ENCODE peak calls at places on chromosomes 3 and 15, in five cellular contexts. C, J, Y, U and N are unnamed samples.

GRCh38 chr3:63791974-63792373 is 27.1 kb upstream of the C3orf49 start:
- DNase-seq in C (no peak), J (no peak), Y (no peak), U (no peak), N (no peak)

GRCh38 chr3:31422237-31422636 is 110.5 kb upstream of the STT3B start:
- DNase-seq in C (no peak), J (no peak), Y (no peak), U (no peak), N (no peak)

GRCh38 chr15:68511073-68511991 is 67.5 kb upstream of the CORO2B start:
- DNase-seq in C (no peak), J (no peak), Y (no peak), U (no peak), N (no peak)

GRCh38 chr3:158420654-158421396 is 150.2 kb upstream of the MLF1 start:
- DNase-seq in C (peak; percentile 71), J (no peak), Y (no peak), U (no peak), N (no peak)

GRCh38 chr15:62895905-62896316 is 146.6 kb upstream of the TPM1 start:
- DNase-seq in C (no peak), J (no peak), Y (peak; percentile 62), U (no peak), N (no peak)

GRCh38 chr15:75153084-75153483 is 48.6 kb upstream of the C15orf39 start:
- DNase-seq in C (no peak), J (no peak), Y (peak; percentile 82), U (peak; percentile 77), N (peak; percentile 73)

GRCh38 chr3:73068419-73068818 is 7.0 kb downstream of the EBLN2 start:
- DNase-seq in C (no peak), J (no peak), Y (no peak), U (no peak), N (no peak)

GRCh38 chr3:12356996-12357395 is 68.1 kb downstream of the PPARG start:
- DNase-seq in C (no peak), J (no peak), Y (no peak), U (no peak), N (no peak)

GRCh38 chr3:4744405-4745239 is 234.6 kb upstream of the BHLHE40 start:
- DNase-seq in C (no peak), J (no peak), Y (peak; percentile 89), U (no peak), N (no peak)

GRCh38 chr3:71129611-71130515 is 453.7 kb downstream of the FOXP1 start:
- DNase-seq in C (no peak), J (no peak), Y (no peak), U (no peak), N (no peak)

GRCh38 chr15:80138962-80139361 is 13.8 kb upstream of the FAH start:
- DNase-seq in C (no peak), J (no peak), Y (no peak), U (no peak), N (no peak)

GRCh38 chr3:10548997-10549396 is 43.6 kb upstream of the ATP2B2 start:
- DNase-seq in C (no peak), J (peak; percentile 19), Y (no peak), U (no peak), N (peak; percentile 16)

GRCh38 chr3:126577256-126577655 is 18.5 kb upstream of the C3orf22 start:
- DNase-seq in C (no peak), J (no peak), Y (no peak), U (no peak), N (no peak)

GRCh38 chr15:25863067-25863967 is at the start of gene ATP10A:
- DNase-seq in C (no peak), J (peak; percentile 73), Y (no peak), U (no peak), N (no peak)

GRCh38 chr3:160279657-160280056 is 54.4 kb downstream of the C3orf80 start:
- DNase-seq in C (no peak), J (no peak), Y (peak; percentile 22), U (no peak), N (no peak)

GRCh38 chr3:182793663-182794454 is 555 bp downstream of the ATP11B start:
- DNase-seq in C (no peak), J (peak; percentile 77), Y (peak; percentile 3), U (peak; percentile 81), N (no peak)

GRCh38 chr3:38136272-38136806 is 588 bp downstream of the ACAA1 start:
- DNase-seq in C (no peak), J (no peak), Y (no peak), U (peak; percentile 57), N (no peak)

GRCh38 chr3:13896473-13897154 is 16.7 kb upstream of the WNT7A start:
- DNase-seq in C (peak; percentile 16), J (peak; percentile 55), Y (peak; percentile 70), U (peak; percentile 69), N (peak; percentile 63)

GRCh38 chr3:147394168-147394941 is 12.0 kb downstream of the ZIC4 start:
- DNase-seq in C (no peak), J (no peak), Y (no peak), U (no peak), N (no peak)

GRCh38 chr3:135456182-135456790 is 509.2 kb upstream of the PPP2R3A start:
- DNase-seq in C (no peak), J (peak; percentile 63), Y (no peak), U (no peak), N (no peak)

GRCh38 chr15:60155661-60156060 is 151.6 kb downstream of the FOXB1 start:
- DNase-seq in C (no peak), J (no peak), Y (no peak), U (no peak), N (no peak)

GRCh38 chr3:12318758-12319621 is 30.1 kb downstream of the PPARG start:
- DNase-seq in C (no peak), J (no peak), Y (no peak), U (no peak), N (no peak)

GRCh38 chr15:75452968-75453702 is 1.6 kb upstream of the SIN3A start:
- DNase-seq in C (peak; percentile 30), J (peak; percentile 80), Y (peak; percentile 42), U (no peak), N (peak; percentile 21)

GRCh38 chr3:88038561-88038960 is 20.2 kb downstream of the CGGBP1 start:
- DNase-seq in C (no peak), J (no peak), Y (no peak), U (no peak), N (no peak)

GRCh38 chr3:141231923-141232861 is 567 bp downstream of the PXYLP1 start:
- DNase-seq in C (no peak), J (peak; percentile 75), Y (no peak), U (peak; percentile 41), N (no peak)

GRCh38 chr3:11059090-11059798 is 66.7 kb downstream of the SLC6A1 start:
- DNase-seq in C (no peak), J (peak; percentile 76), Y (peak; percentile 39), U (peak; percentile 61), N (peak; percentile 48)

GRCh38 chr15:88454231-88454630 is 13.0 kb downstream of the MRPL46 start:
- DNase-seq in C (no peak), J (no peak), Y (no peak), U (no peak), N (no peak)

GRCh38 chr15:38576837-38577236 is 12.2 kb upstream of the RASGRP1 start:
- DNase-seq in C (no peak), J (no peak), Y (no peak), U (no peak), N (no peak)

GRCh38 chr15:38576261-38576660 is 11.6 kb upstream of the RASGRP1 start:
- DNase-seq in C (no peak), J (no peak), Y (no peak), U (no peak), N (no peak)

GRCh38 chr15:38578626-38579025 is 14.0 kb upstream of the RASGRP1 start:
- DNase-seq in C (no peak), J (no peak), Y (no peak), U (no peak), N (no peak)

GRCh38 chr15:38577405-38577987 is 12.9 kb upstream of the RASGRP1 start:
- DNase-seq in C (no peak), J (no peak), Y (no peak), U (no peak), N (no peak)
- TF ChIP-seq SRF in C (no peak), J (no peak), Y (no peak), U (no peak), N (no peak)

DNA sequence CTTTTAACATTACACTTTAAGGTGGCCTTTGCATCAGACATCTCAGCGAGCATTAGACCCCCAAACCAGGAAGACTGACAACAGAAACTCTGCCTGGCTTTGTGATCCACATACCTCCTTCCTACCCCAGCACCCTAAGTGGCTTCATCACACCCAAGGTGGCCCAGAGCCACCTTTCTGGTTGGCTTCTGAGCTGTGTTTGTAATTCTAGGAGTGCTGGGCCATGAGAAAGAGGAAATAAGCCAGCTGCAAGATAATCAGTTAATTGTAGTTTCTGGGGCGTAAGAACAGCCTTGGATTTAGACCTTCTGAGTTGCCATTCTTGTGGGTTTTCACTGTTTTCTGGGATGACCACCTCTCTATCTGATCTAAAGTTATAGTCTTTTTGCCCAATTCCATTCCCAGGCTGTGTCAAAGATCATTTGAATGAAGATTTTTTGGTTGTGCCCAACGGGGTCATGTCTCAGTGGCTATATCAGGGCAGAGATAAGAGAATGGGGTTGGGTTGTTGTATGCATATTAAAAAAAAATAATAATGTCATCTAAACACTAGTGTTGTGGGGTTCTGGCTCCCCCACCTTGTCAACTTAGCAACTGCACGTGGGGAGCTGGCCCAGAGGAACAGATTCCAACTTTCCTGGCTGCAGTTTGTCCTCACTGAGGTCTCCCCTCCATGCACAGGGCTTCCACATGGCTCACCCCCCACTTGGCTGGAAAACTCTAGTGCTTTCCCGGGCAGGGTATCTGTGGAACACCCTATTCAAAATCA is 234.8 kb upstream of the WNT5A start:
- DNase-seq in C (no peak), J (peak; percentile 63), Y (no peak), U (peak; percentile 8), N (no peak)
- TF ChIP-seq SRF in C (no peak), J (no peak), Y (no peak), U (no peak), N (no peak)

GRCh38 chr3:9045399-9045798 is 82.1 kb upstream of the RAD18 start:
- DNase-seq in C (no peak), J (no peak), Y (no peak), U (no peak), N (no peak)
- TF ChIP-seq SRF in C (no peak), J (no peak), Y (no peak), U (no peak), N (no peak)

GRCh38 chr3:68055238-68055637 is 400.8 kb upstream of the SUCLG2 start:
- DNase-seq in C (no peak), J (no peak), Y (no peak), U (no peak), N (no peak)

GRCh38 chr3:68059628-68060027 is 405.2 kb upstream of the SUCLG2 start:
- DNase-seq in C (no peak), J (no peak), Y (no peak), U (no peak), N (no peak)

GRCh38 chr3:68060186-68060585 is 405.8 kb upstream of the SUCLG2 start:
- DNase-seq in C (no peak), J (no peak), Y (no peak), U (no peak), N (no peak)

DNA sequence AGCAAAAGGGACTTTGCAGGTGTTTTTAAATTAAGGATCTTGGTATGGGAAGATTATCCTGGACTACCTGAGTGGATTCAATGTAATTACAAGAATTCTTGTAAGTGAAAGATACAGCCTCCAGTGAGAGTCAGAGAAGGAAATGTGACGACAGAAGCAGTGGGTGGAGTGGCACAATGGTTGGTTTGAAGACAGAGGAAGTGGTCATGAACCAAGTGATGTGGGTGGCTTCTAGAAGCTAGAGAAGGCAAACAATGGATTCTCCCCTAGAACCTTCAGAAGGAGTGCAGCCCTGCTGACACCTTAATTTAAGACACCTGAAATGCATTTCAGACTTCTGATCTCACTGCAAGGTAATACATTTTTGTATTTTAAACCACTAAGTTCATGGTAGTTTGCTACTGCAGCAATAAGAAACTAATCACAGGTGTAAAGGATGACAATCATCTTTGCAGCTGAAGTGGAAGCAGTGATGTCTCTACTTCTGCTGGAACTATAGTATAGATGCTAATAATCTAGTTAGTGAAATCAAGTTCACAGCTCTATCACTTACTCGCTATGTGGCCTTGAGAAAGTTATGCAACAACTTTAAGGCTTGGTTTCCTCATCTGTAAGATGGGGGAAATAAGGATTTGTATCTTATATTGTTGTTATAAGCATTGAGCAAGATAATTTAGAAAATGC is 403.4 kb upstream of the SUCLG2 start:
- DNase-seq in C (no peak), J (no peak), Y (no peak), U (no peak), N (no peak)
- TF ChIP-seq SRF in C (no peak), J (no peak), Y (no peak), U (no peak), N (no peak)